ENCODE peak calls at places on chromosomes 3 and 15, in six cellular contexts. One of them, this sample, is unnamed.
A peak's percentile ranks its signal among the peaks of the same experiment; 100 is the strongest.

GRCh38 chr3:99413504-99413903 is 224.9 kb upstream of the COL8A1 start:
- DNase-seq in cardiac septum: no peak
- DNase-seq in M059J: peak; percentile 77
- DNase-seq in left ventricle myocardium superior: no peak
- DNase-seq in stimulated activated CD4-positive, alpha-beta T cell treated with anti-CD3 and anti-CD28 coated beads, TNF-alpha, amount 100 ng/mL, for 1 hour: no peak
- DNase-seq in MCF 10A: no peak
- DNase-seq in this sample: no peak

GRCh38 chr3:60798456-60798855 is 452.8 kb downstream of the FHIT start:
- DNase-seq in cardiac septum: no peak
- DNase-seq in MCF 10A: no peak
- DNase-seq in M059J: no peak
- DNase-seq in stimulated activated CD4-positive, alpha-beta T cell treated with anti-CD3 and anti-CD28 coated beads, TNF-alpha, amount 100 ng/mL, for 1 hour: no peak
- DNase-seq in left ventricle myocardium superior: no peak
- DNase-seq in this sample: no peak

GRCh38 chr3:12644297-12644937 is 19.5 kb downstream of the RAF1 start:
- DNase-seq in stimulated activated CD4-positive, alpha-beta T cell treated with anti-CD3 and anti-CD28 coated beads, TNF-alpha, amount 100 ng/mL, for 1 hour: no peak
- DNase-seq in M059J: peak; percentile 50
- DNase-seq in left ventricle myocardium superior: no peak
- DNase-seq in MCF 10A: no peak
- DNase-seq in cardiac septum: no peak
- DNase-seq in this sample: no peak

GRCh38 chr3:143217283-143217682 is 97.7 kb downstream of the CHST2 start:
- DNase-seq in left ventricle myocardium superior: no peak
- DNase-seq in stimulated activated CD4-positive, alpha-beta T cell treated with anti-CD3 and anti-CD28 coated beads, TNF-alpha, amount 100 ng/mL, for 1 hour: no peak
- DNase-seq in cardiac septum: no peak
- DNase-seq in MCF 10A: no peak
- DNase-seq in M059J: no peak
- DNase-seq in this sample: no peak

GRCh38 chr3:195546130-195546560 is 3.0 kb upstream of the PPP1R2 start:
- DNase-seq in M059J: peak; percentile 96
- DNase-seq in cardiac septum: no peak
- DNase-seq in left ventricle myocardium superior: no peak
- DNase-seq in MCF 10A: peak; percentile 98
- DNase-seq in stimulated activated CD4-positive, alpha-beta T cell treated with anti-CD3 and anti-CD28 coated beads, TNF-alpha, amount 100 ng/mL, for 1 hour: no peak
- DNase-seq in this sample: no peak

GRCh38 chr15:67907175-67907723 is 67.4 kb upstream of the RNU6-1 start:
- DNase-seq in cardiac septum: no peak
- DNase-seq in left ventricle myocardium superior: no peak
- DNase-seq in stimulated activated CD4-positive, alpha-beta T cell treated with anti-CD3 and anti-CD28 coated beads, TNF-alpha, amount 100 ng/mL, for 1 hour: no peak
- DNase-seq in M059J: no peak
- DNase-seq in MCF 10A: no peak
- DNase-seq in this sample: no peak

GRCh38 chr3:22176911-22177310 is 425.9 kb upstream of the ZNF385D start:
- DNase-seq in left ventricle myocardium superior: no peak
- DNase-seq in M059J: no peak
- DNase-seq in cardiac septum: no peak
- DNase-seq in MCF 10A: no peak
- DNase-seq in stimulated activated CD4-positive, alpha-beta T cell treated with anti-CD3 and anti-CD28 coated beads, TNF-alpha, amount 100 ng/mL, for 1 hour: no peak
- DNase-seq in this sample: no peak

GRCh38 chr3:23760325-23760724 is 45.4 kb upstream of the UBE2E1 start:
- DNase-seq in MCF 10A: no peak
- DNase-seq in cardiac septum: no peak
- DNase-seq in stimulated activated CD4-positive, alpha-beta T cell treated with anti-CD3 and anti-CD28 coated beads, TNF-alpha, amount 100 ng/mL, for 1 hour: no peak
- DNase-seq in M059J: no peak
- DNase-seq in left ventricle myocardium superior: no peak
- DNase-seq in this sample: no peak

GRCh38 chr3:125512135-125512920 is 7.7 kb downstream of the SNX4 start:
- DNase-seq in stimulated activated CD4-positive, alpha-beta T cell treated with anti-CD3 and anti-CD28 coated beads, TNF-alpha, amount 100 ng/mL, for 1 hour: no peak
- DNase-seq in MCF 10A: peak; percentile 58
- DNase-seq in M059J: no peak
- DNase-seq in left ventricle myocardium superior: no peak
- DNase-seq in cardiac septum: no peak
- DNase-seq in this sample: no peak

GRCh38 chr3:171192176-171192854 is 165.8 kb upstream of the SLC2A2 start:
- DNase-seq in M059J: peak; percentile 99
- DNase-seq in MCF 10A: peak; percentile 87
- DNase-seq in stimulated activated CD4-positive, alpha-beta T cell treated with anti-CD3 and anti-CD28 coated beads, TNF-alpha, amount 100 ng/mL, for 1 hour: no peak
- DNase-seq in left ventricle myocardium superior: no peak
- DNase-seq in cardiac septum: no peak
- DNase-seq in this sample: no peak

GRCh38 chr3:77468408-77469045 is 428.6 kb downstream of the ROBO2 start:
- DNase-seq in left ventricle myocardium superior: no peak
- DNase-seq in M059J: no peak
- DNase-seq in stimulated activated CD4-positive, alpha-beta T cell treated with anti-CD3 and anti-CD28 coated beads, TNF-alpha, amount 100 ng/mL, for 1 hour: no peak
- DNase-seq in MCF 10A: no peak
- DNase-seq in cardiac septum: no peak
- DNase-seq in this sample: no peak

GRCh38 chr3:8593022-8593817 is 51.4 kb downstream of the SSUH2 start:
- DNase-seq in M059J: no peak
- DNase-seq in left ventricle myocardium superior: peak; percentile 48
- DNase-seq in cardiac septum: no peak
- DNase-seq in MCF 10A: no peak
- DNase-seq in stimulated activated CD4-positive, alpha-beta T cell treated with anti-CD3 and anti-CD28 coated beads, TNF-alpha, amount 100 ng/mL, for 1 hour: no peak
- DNase-seq in this sample: no peak

GRCh38 chr15:77827860-77828259 is 195.1 kb upstream of the LINGO1 start:
- DNase-seq in M059J: no peak
- DNase-seq in cardiac septum: no peak
- DNase-seq in MCF 10A: no peak
- DNase-seq in stimulated activated CD4-positive, alpha-beta T cell treated with anti-CD3 and anti-CD28 coated beads, TNF-alpha, amount 100 ng/mL, for 1 hour: no peak
- DNase-seq in left ventricle myocardium superior: no peak
- DNase-seq in this sample: no peak

GRCh38 chr15:95375281-95375680 is 955.2 kb upstream of the NR2F2 start:
- DNase-seq in MCF 10A: no peak
- DNase-seq in left ventricle myocardium superior: no peak
- DNase-seq in cardiac septum: no peak
- DNase-seq in stimulated activated CD4-positive, alpha-beta T cell treated with anti-CD3 and anti-CD28 coated beads, TNF-alpha, amount 100 ng/mL, for 1 hour: no peak
- DNase-seq in M059J: no peak
- DNase-seq in this sample: no peak

GRCh38 chr3:99753268-99753975 is 64.2 kb upstream of the CMSS1 start:
- DNase-seq in MCF 10A: peak; percentile 71
- DNase-seq in cardiac septum: no peak
- DNase-seq in left ventricle myocardium superior: no peak
- DNase-seq in stimulated activated CD4-positive, alpha-beta T cell treated with anti-CD3 and anti-CD28 coated beads, TNF-alpha, amount 100 ng/mL, for 1 hour: no peak
- DNase-seq in M059J: peak; percentile 76
- DNase-seq in this sample: no peak

GRCh38 chr15:67063689-67064606 is 1.5 kb upstream of the SMAD3 start:
- DNase-seq in M059J: no peak
- DNase-seq in MCF 10A: no peak
- DNase-seq in cardiac septum: no peak
- DNase-seq in stimulated activated CD4-positive, alpha-beta T cell treated with anti-CD3 and anti-CD28 coated beads, TNF-alpha, amount 100 ng/mL, for 1 hour: no peak
- DNase-seq in left ventricle myocardium superior: peak; percentile 54
- DNase-seq in this sample: no peak

GRCh38 chr3:140717915-140718314 is 40.1 kb downstream of the TRIM42 start:
- DNase-seq in M059J: no peak
- DNase-seq in left ventricle myocardium superior: no peak
- DNase-seq in stimulated activated CD4-positive, alpha-beta T cell treated with anti-CD3 and anti-CD28 coated beads, TNF-alpha, amount 100 ng/mL, for 1 hour: no peak
- DNase-seq in cardiac septum: no peak
- DNase-seq in MCF 10A: no peak
- DNase-seq in this sample: no peak

GRCh38 chr15:48001393-48002059 is 119.3 kb upstream of the SLC24A5 start:
- DNase-seq in cardiac septum: no peak
- DNase-seq in left ventricle myocardium superior: no peak
- DNase-seq in MCF 10A: no peak
- DNase-seq in M059J: no peak
- DNase-seq in stimulated activated CD4-positive, alpha-beta T cell treated with anti-CD3 and anti-CD28 coated beads, TNF-alpha, amount 100 ng/mL, for 1 hour: no peak
- DNase-seq in this sample: no peak

GRCh38 chr3:44647771-44648170 is 761 bp upstream of the ZNF35 start:
- DNase-seq in left ventricle myocardium superior: no peak
- DNase-seq in stimulated activated CD4-positive, alpha-beta T cell treated with anti-CD3 and anti-CD28 coated beads, TNF-alpha, amount 100 ng/mL, for 1 hour: no peak
- DNase-seq in M059J: no peak
- DNase-seq in cardiac septum: no peak
- DNase-seq in MCF 10A: no peak
- DNase-seq in this sample: no peak

GRCh38 chr3:45995370-45996192 is at the start of gene FYCO1:
- DNase-seq in MCF 10A: peak; percentile 84
- DNase-seq in stimulated activated CD4-positive, alpha-beta T cell treated with anti-CD3 and anti-CD28 coated beads, TNF-alpha, amount 100 ng/mL, for 1 hour: peak; percentile 65
- DNase-seq in M059J: peak; percentile 81
- DNase-seq in cardiac septum: peak; percentile 97
- DNase-seq in left ventricle myocardium superior: peak; percentile 97
- DNase-seq in this sample: peak; percentile 83

GRCh38 chr3:10394491-10395025 is 73.6 kb upstream of the SEC13 start:
- DNase-seq in cardiac septum: no peak
- DNase-seq in left ventricle myocardium superior: no peak
- DNase-seq in M059J: no peak
- DNase-seq in MCF 10A: no peak
- DNase-seq in stimulated activated CD4-positive, alpha-beta T cell treated with anti-CD3 and anti-CD28 coated beads, TNF-alpha, amount 100 ng/mL, for 1 hour: no peak
- DNase-seq in this sample: no peak

GRCh38 chr15:50298340-50298739 is 32.8 kb upstream of the HDC start:
- DNase-seq in MCF 10A: no peak
- DNase-seq in cardiac septum: no peak
- DNase-seq in left ventricle myocardium superior: no peak
- DNase-seq in M059J: no peak
- DNase-seq in stimulated activated CD4-positive, alpha-beta T cell treated with anti-CD3 and anti-CD28 coated beads, TNF-alpha, amount 100 ng/mL, for 1 hour: no peak
- DNase-seq in this sample: no peak

GRCh38 chr3:72338942-72339749 is 509.1 kb downstream of the SHQ1 start:
- DNase-seq in M059J: peak; percentile 87
- DNase-seq in stimulated activated CD4-positive, alpha-beta T cell treated with anti-CD3 and anti-CD28 coated beads, TNF-alpha, amount 100 ng/mL, for 1 hour: no peak
- DNase-seq in left ventricle myocardium superior: peak; percentile 51
- DNase-seq in cardiac septum: no peak
- DNase-seq in MCF 10A: peak; percentile 93
- DNase-seq in this sample: no peak

GRCh38 chr15:90553248-90553745 is 23.6 kb downstream of the CRTC3 start:
- DNase-seq in stimulated activated CD4-positive, alpha-beta T cell treated with anti-CD3 and anti-CD28 coated beads, TNF-alpha, amount 100 ng/mL, for 1 hour: no peak
- DNase-seq in M059J: peak; percentile 13
- DNase-seq in cardiac septum: no peak
- DNase-seq in left ventricle myocardium superior: no peak
- DNase-seq in MCF 10A: peak; percentile 81
- DNase-seq in this sample: no peak